ENCODE peak calls at places on chromosomes 1 and 21, in seven cellular contexts. M, Y, A, W, P, K and B are unnamed samples.

GRCh38 chr1:22711071-22711470 is 432 bp downstream of the EPHB2 start:
- DNase-seq in M (no peak), Y (no peak), A (no peak), W (no peak), P (no peak), K (no peak), B (peak; percentile 11)

GRCh38 chr1:43932786-43933385 is 715 bp upstream of the ARTN start:
- DNase-seq in M (no peak), Y (peak; percentile 74), A (peak; percentile 36), W (no peak), P (no peak), K (no peak), B (no peak)

GRCh38 chr1:26097696-26098095 is 13.9 kb upstream of the PDIK1L start:
- DNase-seq in M (no peak), Y (peak; percentile 55), A (peak; percentile 61), W (no peak), P (no peak), K (no peak), B (no peak)

GRCh38 chr1:168772428-168772827 is 43.4 kb upstream of the DPT start:
- DNase-seq in M (no peak), Y (no peak), A (peak; percentile 18), W (no peak), P (no peak), K (peak; percentile 10), B (peak; percentile 15)

GRCh38 chr1:40945491-40945973 is 34.0 kb upstream of the CTPS1 start:
- DNase-seq in M (no peak), Y (peak; percentile 22), A (no peak), W (no peak), P (no peak), K (no peak), B (no peak)

GRCh38 chr1:31901838-31902508 is 36.2 kb downstream of the PTP4A2 start:
- DNase-seq in M (no peak), Y (no peak), A (no peak), W (no peak), P (no peak), K (no peak), B (no peak)

GRCh38 chr21:42375141-42375905 is 9.0 kb upstream of the TFF1 start:
- DNase-seq in M (no peak), Y (no peak), A (no peak), W (no peak), P (no peak), K (peak; percentile 75), B (no peak)

GRCh38 chr1:112618114-112618720 is 724 bp downstream of the ST7L start:
- DNase-seq in M (no peak), Y (peak; percentile 44), A (peak; percentile 64), W (no peak), P (no peak), K (peak; percentile 45), B (no peak)

GRCh38 chr1:58660105-58660504 is 39.8 kb downstream of the MYSM1 start:
- DNase-seq in M (no peak), Y (no peak), A (no peak), W (no peak), P (no peak), K (no peak), B (no peak)

GRCh38 chr1:29502225-29502755 is 266.0 kb downstream of the PTPRU start:
- DNase-seq in M (no peak), Y (no peak), A (no peak), W (peak; percentile 16), P (no peak), K (no peak), B (no peak)

GRCh38 chr1:154351363-154352068 is 26.2 kb downstream of the ATP8B2 start:
- DNase-seq in M (no peak), Y (no peak), A (no peak), W (no peak), P (peak; percentile 57), K (peak; percentile 73), B (no peak)

DNA sequence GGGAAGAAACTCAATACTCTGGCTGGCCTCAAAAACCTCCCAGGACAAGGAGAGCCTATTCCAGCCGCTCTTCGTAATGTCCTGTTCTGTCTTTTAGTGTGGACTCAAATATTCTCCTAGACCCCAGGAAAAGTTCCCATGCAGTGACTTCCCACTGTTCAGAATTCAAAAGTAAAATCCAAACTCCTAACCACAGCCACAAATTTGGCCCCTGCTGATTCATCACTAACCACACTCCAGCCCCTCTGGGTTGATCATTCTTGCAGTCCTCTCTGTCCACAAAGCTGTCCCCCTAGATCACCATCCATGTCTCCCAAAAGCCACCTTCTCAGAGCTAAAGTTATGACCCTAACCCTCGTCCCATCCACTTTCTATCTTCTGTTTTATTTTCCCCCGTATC is 5.1 kb downstream of the CTNNBIP1 start:
- DNase-seq in M (no peak), Y (peak; percentile 50), A (peak; percentile 40), W (no peak), P (no peak), K (no peak), B (no peak)
- H3K4me1 ChIP-seq in M (peaks cover 82% of the 10 kb centered on the region), Y (peaks cover 8% of the 10 kb centered on the region), A (peaks cover 23% of the 10 kb centered on the region), W (peaks cover 29% of the 10 kb centered on the region), P (peaks cover 50% of the 10 kb centered on the region), K (peaks cover 32% of the 10 kb centered on the region), B (peaks cover 44% of the 10 kb centered on the region)

DNA sequence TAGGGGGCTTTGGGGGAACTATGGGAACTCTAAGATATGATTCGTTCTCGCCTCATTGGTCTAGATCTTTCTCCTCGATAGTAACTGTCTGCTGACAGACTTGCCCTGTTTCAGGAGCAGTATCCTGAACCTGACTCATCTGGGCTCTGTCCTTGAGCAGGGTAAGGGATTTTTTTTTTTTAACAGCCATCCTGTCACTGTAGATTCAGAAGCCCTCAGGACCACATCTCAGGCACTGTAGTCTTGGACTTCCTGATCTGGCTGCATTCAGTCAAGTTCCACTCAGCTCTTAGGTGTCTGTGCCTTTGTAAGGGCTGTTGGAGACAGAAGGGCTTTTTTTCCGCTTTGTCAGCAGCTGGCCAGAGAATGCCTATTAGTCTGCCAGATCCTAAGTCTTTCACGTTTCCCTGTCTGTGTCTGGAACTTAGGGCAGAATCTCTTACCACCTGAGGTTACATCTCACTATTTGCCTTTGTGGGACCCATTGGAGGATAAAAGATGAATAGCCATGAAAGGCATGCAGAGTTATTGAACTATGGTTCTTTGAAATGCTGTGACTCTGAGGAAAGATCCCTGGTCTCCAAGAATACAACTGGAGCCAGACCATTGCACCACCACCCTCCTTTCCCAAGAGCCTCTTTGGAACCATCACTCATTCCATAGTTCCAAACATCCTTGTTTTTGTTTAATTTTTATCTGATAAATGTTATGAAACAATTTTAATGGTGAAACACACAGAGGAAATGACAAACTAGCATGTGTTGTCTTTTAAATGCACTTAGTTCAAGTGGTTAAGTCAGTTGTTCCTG is 49.7 kb upstream of the MACF1 start:
- DNase-seq in M (peak; percentile 50), Y (peak; percentile 88), A (peak; percentile 98), W (peak; percentile 74), P (no peak), K (peak; percentile 18), B (peak; percentile 82)
- H3K4me1 ChIP-seq in M (peaks cover 73% of the 10 kb centered on the region), Y (peaks cover 42% of the 10 kb centered on the region), A (peaks cover 22% of the 10 kb centered on the region), W (peaks cover 62% of the 10 kb centered on the region), P (peaks cover 69% of the 10 kb centered on the region), K (peaks cover 20% of the 10 kb centered on the region), B (peaks cover 93% of the 10 kb centered on the region)

GRCh38 chr1:201497935-201498509 is 8.9 kb downstream of the CSRP1 start:
- DNase-seq in M (no peak), Y (no peak), A (no peak), W (no peak), P (no peak), K (no peak), B (no peak)
- H3K4me1 ChIP-seq in M (peaks cover 93% of the 10 kb centered on the region), Y (peaks cover 70% of the 10 kb centered on the region), A (peaks cover 20% of the 10 kb centered on the region), W (peaks cover 98% of the 10 kb centered on the region), P (peaks cover 66% of the 10 kb centered on the region), K (peaks cover 21% of the 10 kb centered on the region), B (peaks cover 69% of the 10 kb centered on the region)

GRCh38 chr1:21670059-21670881 is 1.1 kb upstream of the RAP1GAP start:
- DNase-seq in M (no peak), Y (no peak), A (peak; percentile 16), W (no peak), P (no peak), K (no peak), B (no peak)

GRCh38 chr1:21670956-21671902 is 2.1 kb upstream of the RAP1GAP start:
- DNase-seq in M (no peak), Y (no peak), A (no peak), W (no peak), P (no peak), K (no peak), B (no peak)

GRCh38 chr1:21673277-21673780 is 4.2 kb upstream of the RAP1GAP start:
- DNase-seq in M (peak; percentile 83), Y (peak; percentile 25), A (peak; percentile 30), W (peak; percentile 85), P (peak; percentile 61), K (no peak), B (peak; percentile 92)

GRCh38 chr1:21672478-21673276 is 3.5 kb upstream of the RAP1GAP start:
- DNase-seq in M (no peak), Y (peak; percentile 32), A (peak; percentile 14), W (no peak), P (no peak), K (no peak), B (no peak)

DNA sequence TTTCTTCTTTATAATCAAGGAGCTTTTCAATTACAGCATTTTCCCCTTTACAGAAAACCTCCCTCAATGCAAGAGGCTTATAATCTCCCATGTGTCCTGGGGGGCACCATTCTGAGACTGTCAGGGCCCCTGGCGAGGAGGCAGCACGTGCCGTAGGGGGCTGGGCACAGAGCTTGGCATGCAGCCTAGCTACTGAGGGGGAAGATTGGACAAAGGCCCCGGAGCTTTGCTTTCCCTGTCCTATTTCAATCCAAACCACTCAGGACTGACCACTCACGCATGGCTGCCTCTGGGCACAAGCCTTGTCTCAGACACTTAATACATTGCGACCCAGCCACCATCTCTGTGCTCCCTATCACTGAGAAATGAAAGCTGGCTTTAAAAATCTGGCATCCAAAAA is 2.8 kb upstream of the RAP1GAP start:
- DNase-seq in M (no peak), Y (no peak), A (no peak), W (no peak), P (no peak), K (no peak), B (peak; percentile 94)
- H3K4me1 ChIP-seq in M (peaks cover 62% of the 10 kb centered on the region), Y (peaks cover 4% of the 10 kb centered on the region), A (peaks cover 27% of the 10 kb centered on the region), W (peaks cover 39% of the 10 kb centered on the region), P (peaks cover 47% of the 10 kb centered on the region), K (peaks cover 12% of the 10 kb centered on the region), B (peaks cover 89% of the 10 kb centered on the region)

DNA sequence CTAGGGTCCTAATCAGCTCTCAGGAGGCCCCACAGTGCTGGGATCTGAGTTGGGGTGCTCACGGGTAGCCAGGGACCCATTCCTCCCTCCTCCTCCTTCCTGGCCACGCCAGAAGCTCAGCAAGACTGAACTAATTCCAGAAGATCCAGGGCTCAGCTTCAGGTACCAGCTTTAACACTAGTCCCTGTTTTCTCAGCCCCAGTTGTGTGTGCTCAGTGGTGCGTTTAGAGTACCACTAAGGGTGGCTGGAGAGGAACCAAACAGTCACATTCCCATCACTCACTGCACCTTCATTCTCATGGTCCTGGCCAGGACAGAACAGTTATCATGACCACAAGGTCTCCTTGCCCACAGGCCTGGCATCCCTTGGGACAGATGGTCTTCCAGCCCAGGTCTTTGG is 20.8 kb downstream of the PKP1 start:
- DNase-seq in M (no peak), Y (no peak), A (no peak), W (no peak), P (no peak), K (no peak), B (peak; percentile 57)
- H3K4me1 ChIP-seq in M (peaks cover 29% of the 10 kb centered on the region), Y (no peaks in the 10 kb centered on the region), A (no peaks in the 10 kb centered on the region), W (no peaks in the 10 kb centered on the region), P (peaks cover 3% of the 10 kb centered on the region), K (peaks cover 37% of the 10 kb centered on the region), B (peaks cover 48% of the 10 kb centered on the region)